ENCODE peak calls at places on chromosomes 16 and 17, in ten cellular contexts. K, E, P, X, N, C, B, W, Z and T are unnamed samples.

GRCh38 chr16:20372696-20373095 is 20.2 kb upstream of the UMOD start:
- DNase-seq in K (no peak), E (no peak), P (no peak), X (no peak), N (no peak), C (no peak), B (no peak), W (no peak), Z (no peak), T (no peak)

GRCh38 chr16:74455213-74455612 is 33.9 kb upstream of the CLEC18B start:
- DNase-seq in K (no peak), E (no peak), P (no peak), X (no peak), N (no peak), C (no peak), B (no peak), W (no peak), Z (no peak), T (no peak)

GRCh38 chr16:48276102-48276501 is 28.8 kb upstream of the ABCC11 start:
- DNase-seq in K (no peak), E (no peak), P (no peak), X (no peak), N (no peak), C (no peak), B (no peak), W (no peak), Z (no peak), T (no peak)

GRCh38 chr16:85715169-85716015 is 26.6 kb upstream of the GINS2 start:
- DNase-seq in K (no peak), E (no peak), P (peak), X (no peak), N (peak), C (no peak), B (no peak), W (no peak), Z (no peak), T (no peak)

GRCh38 chr17:44110823-44111633 is 12.4 kb downstream of the HDAC5 start:
- DNase-seq in K (peak), E (peak), P (peak), X (peak), N (peak), C (peak), B (no peak), W (no peak), Z (peak), T (peak)

GRCh38 chr17:14198013-14198412 is 38.6 kb downstream of the CDRT15 start:
- DNase-seq in K (no peak), E (no peak), P (no peak), X (no peak), N (no peak), C (no peak), B (no peak), W (no peak), Z (no peak), T (no peak)

GRCh38 chr17:79093270-79093669 is 18.6 kb downstream of the ENGASE start:
- DNase-seq in K (no peak), E (no peak), P (no peak), X (no peak), N (no peak), C (no peak), B (no peak), W (no peak), Z (no peak), T (no peak)

GRCh38 chr16:7313170-7313569 is 19.5 kb upstream of the RBFOX1 start:
- DNase-seq in K (no peak), E (no peak), P (no peak), X (no peak), N (no peak), C (no peak), B (no peak), W (no peak), Z (no peak), T (no peak)

GRCh38 chr17:10604521-10604920 is 52.6 kb downstream of the MYH3 start:
- DNase-seq in K (no peak), E (no peak), P (no peak), X (no peak), N (no peak), C (no peak), B (no peak), W (no peak), Z (no peak), T (no peak)

GRCh38 chr17:74633261-74633783 is 9.8 kb upstream of the CD300E start:
- DNase-seq in K (no peak), E (no peak), P (no peak), X (no peak), N (no peak), C (no peak), B (no peak), W (no peak), Z (no peak), T (no peak)

GRCh38 chr16:31386157-31386984 is 6.8 kb upstream of the ITGAD start:
- DNase-seq in K (no peak), E (no peak), P (no peak), X (peak), N (peak), C (no peak), B (no peak), W (no peak), Z (no peak), T (peak)

GRCh38 chr17:82269138-82269881 is 4.2 kb downstream of the CSNK1D start:
- DNase-seq in K (no peak), E (no peak), P (no peak), X (no peak), N (no peak), C (no peak), B (no peak), W (no peak), Z (no peak), T (no peak)

GRCh38 chr17:1365445-1366039 is 34.5 kb downstream of the YWHAE start:
- DNase-seq in K (no peak), E (no peak), P (peak), X (peak), N (peak), C (peak), B (no peak), W (peak), Z (no peak), T (peak)

GRCh38 chr16:79064259-79064658 is 536.3 kb downstream of the MAF start:
- DNase-seq in K (no peak), E (no peak), P (no peak), X (no peak), N (no peak), C (no peak), B (no peak), W (no peak), Z (no peak), T (no peak)

GRCh38 chr17:40062347-40063033 is at the start of gene THRA:
- DNase-seq in K (no peak), E (no peak), P (peak), X (peak), N (peak), C (peak), B (no peak), W (peak), Z (peak), T (peak)

GRCh38 chr16:89320717-89321501 is 103.4 kb downstream of the ZNF778 start:
- DNase-seq in K (no peak), E (no peak), P (peak), X (no peak), N (no peak), C (no peak), B (no peak), W (no peak), Z (peak), T (peak)

GRCh38 chr17:50056217-50056960 is 479 bp downstream of the ITGA3 start:
- DNase-seq in K (peak), E (no peak), P (peak), X (peak), N (peak), C (no peak), B (peak), W (peak), Z (peak), T (peak)

GRCh38 chr17:56735842-56736241 is 97.9 kb downstream of the C17orf67 start:
- DNase-seq in K (no peak), E (no peak), P (no peak), X (no peak), N (no peak), C (no peak), B (no peak), W (no peak), Z (no peak), T (no peak)

GRCh38 chr16:80996688-80997138 is 10.0 kb downstream of the CMC2 start:
- DNase-seq in K (no peak), E (no peak), P (no peak), X (no peak), N (no peak), C (no peak), B (no peak), W (no peak), Z (no peak), T (no peak)

GRCh38 chr17:27492470-27492869 is 36.2 kb downstream of the KSR1 start:
- DNase-seq in K (no peak), E (no peak), P (no peak), X (no peak), N (no peak), C (no peak), B (no peak), W (no peak), Z (no peak), T (no peak)

GRCh38 chr17:4530799-4531730 is 24.1 kb downstream of the MYBBP1A start:
- DNase-seq in K (no peak), E (no peak), P (no peak), X (no peak), N (no peak), C (no peak), B (no peak), W (no peak), Z (no peak), T (no peak)

GRCh38 chr16:88472042-88472441 is 19.0 kb downstream of the ZFPM1 start:
- DNase-seq in K (no peak), E (no peak), P (no peak), X (no peak), N (no peak), C (no peak), B (no peak), W (no peak), Z (no peak), T (no peak)

GRCh38 chr16:88195021-88195581 is 187.7 kb upstream of the ZNF469 start:
- DNase-seq in K (no peak), E (no peak), P (no peak), X (no peak), N (no peak), C (no peak), B (no peak), W (no peak), Z (no peak), T (peak)

GRCh38 chr17:12982224-12982623 is 35.6 kb downstream of the ELAC2 start:
- DNase-seq in K (no peak), E (no peak), P (no peak), X (peak), N (no peak), C (no peak), B (no peak), W (no peak), Z (no peak), T (no peak)

GRCh38 chr17:27603870-27604794 is 26.9 kb upstream of the LGALS9 start:
- DNase-seq in K (no peak), E (no peak), P (no peak), X (no peak), N (no peak), C (no peak), B (no peak), W (no peak), Z (no peak), T (no peak)

GRCh38 chr17:57524790-57525543 is 220.1 kb downstream of the CCDC182 start:
- DNase-seq in K (no peak), E (no peak), P (no peak), X (no peak), N (no peak), C (no peak), B (no peak), W (no peak), Z (no peak), T (no peak)

GRCh38 chr17:4161560-4162221 is 18.7 kb downstream of the CYB5D2 start:
- DNase-seq in K (no peak), E (no peak), P (no peak), X (no peak), N (no peak), C (no peak), B (no peak), W (no peak), Z (no peak), T (peak)

GRCh38 chr17:38425744-38426143 is 2.5 kb upstream of the ARHGAP23 start:
- DNase-seq in K (no peak), E (no peak), P (no peak), X (no peak), N (no peak), C (no peak), B (no peak), W (no peak), Z (no peak), T (no peak)

GRCh38 chr17:48997827-48998556 is 807 bp downstream of the IGF2BP1 start:
- DNase-seq in K (no peak), E (no peak), P (no peak), X (no peak), N (no peak), C (no peak), B (no peak), W (no peak), Z (no peak), T (no peak)

GRCh38 chr17:56774650-56775049 is 59.1 kb downstream of the C17orf67 start:
- DNase-seq in K (no peak), E (no peak), P (no peak), X (no peak), N (no peak), C (no peak), B (no peak), W (no peak), Z (no peak), T (no peak)